ENCODE peak calls at places on chromosomes 13 and 19, in nine cellular contexts. Z is tibial nerve; L is stimulated activated CD8-positive, alpha-beta memory T cell treated with anti-CD3 and anti-CD28 coated beads, Interleukin-7, amount 100 ng/mL, for 1 hour; M is NCI-H748 treated with DMSO at 0.1 percent for 48 hours; K is stimulated activated CD4-positive, alpha-beta T cell treated with anti-CD3 and anti-CD28 coated beads, Interleukin-1b, Interleukin-23, amount 100 ng/mL, for 24 hours; V is brain pericyte; J is choroid plexus epithelial cell; G is midbrain; R is stimulated activated naive CD8-positive, alpha-beta T cell treated with anti-CD3 and anti-CD28 coated beads, Interleukin-15, amount 100 ng/mL, for 72 hours. C is an unnamed sample.

GRCh38 chr13:36778083-36778671 is 40.8 kb upstream of the RFXAP start:
- DNase-seq in Z (no peak), L (no peak), M (no peak), K (no peak), V (no peak), J (peak; percentile 80), G (no peak), R (no peak), C (no peak)

GRCh38 chr13:100710176-100710575 is 35.6 kb upstream of the TMTC4 start:
- DNase-seq in Z (no peak), L (no peak), M (no peak), K (no peak), V (no peak), J (no peak), G (no peak), R (no peak), C (no peak)

GRCh38 chr19:39164289-39164688 is 32.5 kb upstream of the NCCRP1 start:
- DNase-seq in Z (no peak), L (no peak), M (no peak), K (no peak), V (no peak), J (no peak), G (no peak), R (no peak), C (no peak)

GRCh38 chr19:20102097-20102496 is 24.3 kb downstream of the ZNF90 start:
- DNase-seq in Z (no peak), L (no peak), M (no peak), K (no peak), V (no peak), J (no peak), G (no peak), R (no peak), C (no peak)

GRCh38 chr13:49287995-49288394 is 40.3 kb downstream of the CDADC1 start:
- DNase-seq in Z (no peak), L (no peak), M (no peak), K (no peak), V (no peak), J (no peak), G (no peak), R (no peak), C (no peak)

GRCh38 chr19:38975214-38975860 is at the start of gene FBXO17:
- DNase-seq in Z (peak; percentile 34), L (no peak), M (no peak), K (no peak), V (no peak), J (peak; percentile 63), G (peak; percentile 20), R (no peak), C (no peak)

GRCh38 chr19:56725829-56726424 is 54.4 kb upstream of the ZNF835 start:
- DNase-seq in Z (no peak), L (no peak), M (no peak), K (no peak), V (no peak), J (peak; percentile 18), G (peak; percentile 72), R (no peak), C (no peak)

GRCh38 chr19:2567580-2567979 is 91.7 kb downstream of the GADD45B start:
- DNase-seq in Z (peak; percentile 61), L (no peak), M (no peak), K (no peak), V (no peak), J (no peak), G (no peak), R (no peak), C (no peak)

GRCh38 chr13:97574926-97575325 is 141.0 kb downstream of the RAP2A start:
- DNase-seq in Z (no peak), L (no peak), M (peak; percentile 32), K (no peak), V (no peak), J (peak; percentile 80), G (peak; percentile 9), R (peak; percentile 11), C (no peak)

C was measured in keratinocyte.